ENCODE peak calls at places on chromosomes 4 and X, in eight cellular contexts. One of them, this sample, is unnamed.

GRCh38 chr4:170736710-170737109 is 647.0 kb upstream of the AADAT start:
- DNase-seq in CD4-positive, alpha-beta T cell: no peak
- DNase-seq in left ventricle myocardium inferior: no peak
- DNase-seq in CD4-positive, alpha-beta memory T cell: no peak
- DNase-seq in GM23248: peak
- DNase-seq in substantia nigra: no peak
- DNase-seq in tibial artery: no peak
- DNase-seq in naive thymus-derived CD4-positive, alpha-beta T cell: no peak
- DNase-seq in this sample: no peak

GRCh38 chrX:13432376-13432775 is 112.5 kb upstream of the ATXN3L start:
- DNase-seq in CD4-positive, alpha-beta T cell: no peak
- DNase-seq in left ventricle myocardium inferior: no peak
- DNase-seq in CD4-positive, alpha-beta memory T cell: no peak
- DNase-seq in GM23248: peak
- DNase-seq in substantia nigra: no peak
- DNase-seq in tibial artery: peak
- DNase-seq in naive thymus-derived CD4-positive, alpha-beta T cell: no peak
- DNase-seq in this sample: peak

GRCh38 chr4:14719053-14719452 is 283.2 kb upstream of the CPEB2 start:
- DNase-seq in CD4-positive, alpha-beta T cell: no peak
- DNase-seq in left ventricle myocardium inferior: no peak
- DNase-seq in CD4-positive, alpha-beta memory T cell: no peak
- DNase-seq in GM23248: peak
- DNase-seq in substantia nigra: no peak
- DNase-seq in tibial artery: peak
- DNase-seq in naive thymus-derived CD4-positive, alpha-beta T cell: no peak
- DNase-seq in this sample: peak

GRCh38 chrX:154411981-154412340 is 622 bp downstream of the TAFAZZIN start:
- DNase-seq in CD4-positive, alpha-beta T cell: peak
- DNase-seq in left ventricle myocardium inferior: peak
- DNase-seq in CD4-positive, alpha-beta memory T cell: peak
- DNase-seq in GM23248: peak
- DNase-seq in substantia nigra: peak
- DNase-seq in tibial artery: peak
- DNase-seq in naive thymus-derived CD4-positive, alpha-beta T cell: peak
- DNase-seq in this sample: no peak

GRCh38 chr4:141142423-141142822 is 9.2 kb upstream of the RNF150 start:
- DNase-seq in CD4-positive, alpha-beta T cell: no peak
- DNase-seq in left ventricle myocardium inferior: no peak
- DNase-seq in CD4-positive, alpha-beta memory T cell: no peak
- DNase-seq in GM23248: no peak
- DNase-seq in substantia nigra: no peak
- DNase-seq in tibial artery: no peak
- DNase-seq in naive thymus-derived CD4-positive, alpha-beta T cell: no peak
- DNase-seq in this sample: no peak

GRCh38 chr4:72383439-72383838 is 185.6 kb downstream of the ADAMTS3 start:
- DNase-seq in CD4-positive, alpha-beta T cell: no peak
- DNase-seq in left ventricle myocardium inferior: no peak
- DNase-seq in CD4-positive, alpha-beta memory T cell: no peak
- DNase-seq in GM23248: peak
- DNase-seq in substantia nigra: no peak
- DNase-seq in tibial artery: no peak
- DNase-seq in naive thymus-derived CD4-positive, alpha-beta T cell: no peak
- DNase-seq in this sample: no peak

GRCh38 chr4:22514431-22514830 is 1.4 kb downstream of the ADGRA3 start:
- DNase-seq in CD4-positive, alpha-beta T cell: no peak
- DNase-seq in left ventricle myocardium inferior: no peak
- DNase-seq in CD4-positive, alpha-beta memory T cell: no peak
- DNase-seq in GM23248: peak
- DNase-seq in substantia nigra: no peak
- DNase-seq in tibial artery: no peak
- DNase-seq in naive thymus-derived CD4-positive, alpha-beta T cell: no peak
- DNase-seq in this sample: no peak

GRCh38 chrX:8364369-8365141 is 100.1 kb upstream of the VCX3B start:
- DNase-seq in CD4-positive, alpha-beta T cell: no peak
- DNase-seq in left ventricle myocardium inferior: peak
- DNase-seq in CD4-positive, alpha-beta memory T cell: no peak
- DNase-seq in GM23248: no peak
- DNase-seq in substantia nigra: no peak
- DNase-seq in tibial artery: no peak
- DNase-seq in naive thymus-derived CD4-positive, alpha-beta T cell: no peak
- DNase-seq in this sample: no peak

GRCh38 chr4:173332963-173333657 is 1.0 kb downstream of the HMGB2 start:
- DNase-seq in CD4-positive, alpha-beta T cell: peak
- DNase-seq in left ventricle myocardium inferior: no peak
- DNase-seq in CD4-positive, alpha-beta memory T cell: no peak
- DNase-seq in GM23248: peak
- DNase-seq in substantia nigra: no peak
- DNase-seq in tibial artery: no peak
- DNase-seq in naive thymus-derived CD4-positive, alpha-beta T cell: no peak
- DNase-seq in this sample: no peak

GRCh38 chr4:147157860-147158701 is 212.4 kb upstream of the TTC29 start:
- DNase-seq in CD4-positive, alpha-beta T cell: no peak
- DNase-seq in left ventricle myocardium inferior: peak
- DNase-seq in CD4-positive, alpha-beta memory T cell: no peak
- DNase-seq in GM23248: peak
- DNase-seq in substantia nigra: no peak
- DNase-seq in tibial artery: no peak
- DNase-seq in naive thymus-derived CD4-positive, alpha-beta T cell: no peak
- DNase-seq in this sample: peak

GRCh38 chrX:106791495-106791894 is 11.0 kb upstream of the TBC1D8B start:
- DNase-seq in CD4-positive, alpha-beta T cell: no peak
- DNase-seq in left ventricle myocardium inferior: no peak
- DNase-seq in CD4-positive, alpha-beta memory T cell: peak
- DNase-seq in GM23248: peak
- DNase-seq in substantia nigra: no peak
- DNase-seq in tibial artery: no peak
- DNase-seq in naive thymus-derived CD4-positive, alpha-beta T cell: no peak
- DNase-seq in this sample: no peak

GRCh38 chr4:1167244-1167949 is 5.0 kb downstream of the SPON2 start:
- DNase-seq in CD4-positive, alpha-beta T cell: peak
- DNase-seq in left ventricle myocardium inferior: peak
- DNase-seq in CD4-positive, alpha-beta memory T cell: peak
- DNase-seq in GM23248: peak
- DNase-seq in substantia nigra: peak
- DNase-seq in tibial artery: peak
- DNase-seq in naive thymus-derived CD4-positive, alpha-beta T cell: peak
- DNase-seq in this sample: no peak

DNA sequence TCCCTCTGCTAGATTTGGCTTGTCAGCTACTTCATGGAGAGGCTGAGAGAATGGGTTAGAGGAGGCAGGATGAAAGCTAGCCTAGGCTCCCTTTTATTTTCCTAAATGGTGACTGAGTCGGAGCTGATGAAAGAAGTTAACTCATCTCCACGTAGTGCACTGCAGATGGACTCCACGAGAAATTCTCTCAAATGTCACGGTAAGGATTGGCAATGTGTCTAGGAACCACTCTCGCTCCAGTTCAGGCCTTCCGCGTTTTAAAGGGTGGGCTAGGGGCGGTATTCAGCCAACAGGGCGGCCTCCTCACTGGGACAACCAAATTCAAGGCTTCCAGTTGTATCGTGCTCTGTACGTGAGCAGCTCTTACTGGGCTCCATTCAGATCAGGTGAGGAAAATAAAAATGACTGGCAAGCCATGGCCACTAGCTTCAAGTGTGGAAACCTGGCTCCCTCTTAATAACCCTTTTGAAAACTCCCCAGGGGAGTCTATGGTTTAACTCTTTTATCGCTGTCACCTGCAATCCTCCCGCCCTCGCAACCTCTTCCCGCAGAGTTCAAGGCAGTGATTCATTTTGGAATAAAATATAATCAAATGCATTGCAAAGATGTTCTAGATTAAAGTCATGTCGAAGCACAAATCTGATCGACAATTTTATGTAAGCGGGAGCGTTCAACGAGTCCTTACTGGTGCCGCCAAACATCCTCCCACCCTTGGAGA is 1.3 kb downstream of the SPOCK3 start:
- DNase-seq in CD4-positive, alpha-beta T cell: no peak
- DNase-seq in left ventricle myocardium inferior: no peak
- DNase-seq in CD4-positive, alpha-beta memory T cell: no peak
- DNase-seq in GM23248: no peak
- DNase-seq in substantia nigra: no peak
- DNase-seq in tibial artery: no peak
- DNase-seq in naive thymus-derived CD4-positive, alpha-beta T cell: no peak
- DNase-seq in this sample: no peak
- H3K27ac ChIP-seq in CD4-positive, alpha-beta T cell: no peak
- H3K27ac ChIP-seq in left ventricle myocardium inferior: no peak
- H3K27ac ChIP-seq in CD4-positive, alpha-beta memory T cell: no peak
- H3K27ac ChIP-seq in GM23248: no peak
- H3K27ac ChIP-seq in substantia nigra: peak
- H3K27ac ChIP-seq in tibial artery: no peak
- H3K27ac ChIP-seq in naive thymus-derived CD4-positive, alpha-beta T cell: no peak
- H3K27ac ChIP-seq in this sample: no peak

DNA sequence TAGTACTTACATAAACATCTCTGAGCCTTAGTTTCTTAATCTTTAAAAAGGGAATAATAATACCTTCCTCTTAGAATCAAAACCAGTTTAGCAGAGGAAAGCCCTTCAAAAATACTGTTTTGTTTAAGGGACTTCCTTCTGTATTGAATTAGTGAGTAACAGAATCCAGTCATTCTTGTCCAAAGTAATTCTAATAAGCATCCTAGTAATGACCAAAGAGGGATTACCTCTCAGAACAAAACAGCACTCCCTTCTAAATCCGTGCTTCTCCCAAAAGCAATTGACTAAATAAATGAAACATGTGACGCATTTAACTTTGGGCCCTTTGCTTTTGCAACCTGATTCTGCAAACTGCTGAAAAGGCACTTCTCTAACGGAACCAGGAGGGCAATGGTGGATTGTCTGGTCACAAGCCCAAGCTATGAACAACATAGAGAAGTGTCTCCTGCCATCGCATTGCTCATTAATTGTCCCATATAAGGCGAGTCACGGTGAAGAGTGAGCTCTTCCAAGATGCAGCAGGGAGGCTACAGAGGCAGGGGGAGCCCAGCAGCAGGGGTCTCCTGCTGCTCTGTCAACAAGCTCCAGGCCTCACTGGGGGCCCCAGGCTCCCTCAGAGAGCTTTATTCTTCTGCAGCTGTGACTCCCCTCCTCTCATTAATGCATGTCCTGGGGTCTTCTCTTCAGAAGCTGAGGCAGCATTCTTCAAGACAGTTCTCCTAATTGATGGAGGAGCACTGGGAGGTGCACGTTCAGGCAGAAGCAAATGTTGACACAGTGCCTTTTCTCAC is 419.5 kb upstream of the RASGEF1B start:
- DNase-seq in CD4-positive, alpha-beta T cell: no peak
- DNase-seq in left ventricle myocardium inferior: no peak
- DNase-seq in CD4-positive, alpha-beta memory T cell: no peak
- DNase-seq in GM23248: no peak
- DNase-seq in substantia nigra: no peak
- DNase-seq in tibial artery: no peak
- DNase-seq in naive thymus-derived CD4-positive, alpha-beta T cell: no peak
- DNase-seq in this sample: no peak
- H3K27ac ChIP-seq in CD4-positive, alpha-beta T cell: no peak
- H3K27ac ChIP-seq in left ventricle myocardium inferior: no peak
- H3K27ac ChIP-seq in CD4-positive, alpha-beta memory T cell: no peak
- H3K27ac ChIP-seq in GM23248: no peak
- H3K27ac ChIP-seq in substantia nigra: no peak
- H3K27ac ChIP-seq in tibial artery: no peak
- H3K27ac ChIP-seq in naive thymus-derived CD4-positive, alpha-beta T cell: no peak
- H3K27ac ChIP-seq in this sample: no peak

GRCh38 chr4:152456609-152457008 is 79.3 kb downstream of the FBXW7 start:
- DNase-seq in CD4-positive, alpha-beta T cell: no peak
- DNase-seq in left ventricle myocardium inferior: no peak
- DNase-seq in CD4-positive, alpha-beta memory T cell: no peak
- DNase-seq in GM23248: no peak
- DNase-seq in substantia nigra: no peak
- DNase-seq in tibial artery: no peak
- DNase-seq in naive thymus-derived CD4-positive, alpha-beta T cell: no peak
- DNase-seq in this sample: peak

GRCh38 chr4:152460488-152460887 is 75.4 kb downstream of the FBXW7 start:
- DNase-seq in CD4-positive, alpha-beta T cell: no peak
- DNase-seq in left ventricle myocardium inferior: no peak
- DNase-seq in CD4-positive, alpha-beta memory T cell: no peak
- DNase-seq in GM23248: peak
- DNase-seq in substantia nigra: no peak
- DNase-seq in tibial artery: no peak
- DNase-seq in naive thymus-derived CD4-positive, alpha-beta T cell: no peak
- DNase-seq in this sample: no peak

GRCh38 chr4:152458801-152459302 is 77.0 kb downstream of the FBXW7 start:
- DNase-seq in CD4-positive, alpha-beta T cell: no peak
- DNase-seq in left ventricle myocardium inferior: no peak
- DNase-seq in CD4-positive, alpha-beta memory T cell: peak
- DNase-seq in GM23248: peak
- DNase-seq in substantia nigra: no peak
- DNase-seq in tibial artery: no peak
- DNase-seq in naive thymus-derived CD4-positive, alpha-beta T cell: no peak
- DNase-seq in this sample: no peak

GRCh38 chr4:152462047-152462446 is 73.8 kb downstream of the FBXW7 start:
- DNase-seq in CD4-positive, alpha-beta T cell: no peak
- DNase-seq in left ventricle myocardium inferior: no peak
- DNase-seq in CD4-positive, alpha-beta memory T cell: no peak
- DNase-seq in GM23248: no peak
- DNase-seq in substantia nigra: no peak
- DNase-seq in tibial artery: no peak
- DNase-seq in naive thymus-derived CD4-positive, alpha-beta T cell: no peak
- DNase-seq in this sample: no peak

GRCh38 chr4:152459326-152459725 is 76.6 kb downstream of the FBXW7 start:
- DNase-seq in CD4-positive, alpha-beta T cell: no peak
- DNase-seq in left ventricle myocardium inferior: no peak
- DNase-seq in CD4-positive, alpha-beta memory T cell: no peak
- DNase-seq in GM23248: no peak
- DNase-seq in substantia nigra: no peak
- DNase-seq in tibial artery: no peak
- DNase-seq in naive thymus-derived CD4-positive, alpha-beta T cell: no peak
- DNase-seq in this sample: no peak
- H3K27ac ChIP-seq in CD4-positive, alpha-beta T cell: no peak
- H3K27ac ChIP-seq in left ventricle myocardium inferior: no peak
- H3K27ac ChIP-seq in CD4-positive, alpha-beta memory T cell: no peak
- H3K27ac ChIP-seq in GM23248: no peak
- H3K27ac ChIP-seq in substantia nigra: no peak
- H3K27ac ChIP-seq in tibial artery: no peak
- H3K27ac ChIP-seq in naive thymus-derived CD4-positive, alpha-beta T cell: no peak
- H3K27ac ChIP-seq in this sample: no peak

GRCh38 chr4:6054162-6054922 is 36.1 kb upstream of the C4orf50 start:
- DNase-seq in CD4-positive, alpha-beta T cell: no peak
- DNase-seq in left ventricle myocardium inferior: no peak
- DNase-seq in CD4-positive, alpha-beta memory T cell: no peak
- DNase-seq in GM23248: no peak
- DNase-seq in substantia nigra: no peak
- DNase-seq in tibial artery: no peak
- DNase-seq in naive thymus-derived CD4-positive, alpha-beta T cell: no peak
- DNase-seq in this sample: no peak

GRCh38 chr4:6055436-6055835 is 37.2 kb upstream of the C4orf50 start:
- DNase-seq in CD4-positive, alpha-beta T cell: no peak
- DNase-seq in left ventricle myocardium inferior: no peak
- DNase-seq in CD4-positive, alpha-beta memory T cell: no peak
- DNase-seq in GM23248: no peak
- DNase-seq in substantia nigra: no peak
- DNase-seq in tibial artery: no peak
- DNase-seq in naive thymus-derived CD4-positive, alpha-beta T cell: no peak
- DNase-seq in this sample: no peak

GRCh38 chr4:6056976-6057766 is 38.9 kb upstream of the C4orf50 start:
- DNase-seq in CD4-positive, alpha-beta T cell: no peak
- DNase-seq in left ventricle myocardium inferior: no peak
- DNase-seq in CD4-positive, alpha-beta memory T cell: no peak
- DNase-seq in GM23248: no peak
- DNase-seq in substantia nigra: no peak
- DNase-seq in tibial artery: no peak
- DNase-seq in naive thymus-derived CD4-positive, alpha-beta T cell: no peak
- DNase-seq in this sample: no peak

GRCh38 chr4:6052679-6053078 is 34.4 kb upstream of the C4orf50 start:
- DNase-seq in CD4-positive, alpha-beta T cell: no peak
- DNase-seq in left ventricle myocardium inferior: no peak
- DNase-seq in CD4-positive, alpha-beta memory T cell: no peak
- DNase-seq in GM23248: peak
- DNase-seq in substantia nigra: no peak
- DNase-seq in tibial artery: no peak
- DNase-seq in naive thymus-derived CD4-positive, alpha-beta T cell: no peak
- DNase-seq in this sample: no peak

GRCh38 chr4:6055030-6055429 is 36.8 kb upstream of the C4orf50 start:
- DNase-seq in CD4-positive, alpha-beta T cell: no peak
- DNase-seq in left ventricle myocardium inferior: no peak
- DNase-seq in CD4-positive, alpha-beta memory T cell: no peak
- DNase-seq in GM23248: no peak
- DNase-seq in substantia nigra: no peak
- DNase-seq in tibial artery: no peak
- DNase-seq in naive thymus-derived CD4-positive, alpha-beta T cell: no peak
- DNase-seq in this sample: no peak
- H3K27ac ChIP-seq in CD4-positive, alpha-beta T cell: no peak
- H3K27ac ChIP-seq in left ventricle myocardium inferior: no peak
- H3K27ac ChIP-seq in CD4-positive, alpha-beta memory T cell: no peak
- H3K27ac ChIP-seq in GM23248: no peak
- H3K27ac ChIP-seq in substantia nigra: no peak
- H3K27ac ChIP-seq in tibial artery: no peak
- H3K27ac ChIP-seq in naive thymus-derived CD4-positive, alpha-beta T cell: no peak
- H3K27ac ChIP-seq in this sample: no peak